ENCODE peak calls at places on chromosomes 2 and 18, in six cellular contexts. T is tibial artery; J is GM04504; S is HTR-8/SVneo; H is NCI-H1105; N is CD4-positive, alpha-beta T cell. Y is an unnamed sample.

GRCh38 chr2:203733683-203734082 is 27.2 kb downstream of the CD28 start:
- DNase-seq in N (no peak), T (no peak), H (no peak), J (no peak), S (no peak), Y (no peak)

GRCh38 chr2:108978709-108979111 is 10.3 kb downstream of the EDAR start:
- DNase-seq in N (no peak), J (no peak), S (no peak), H (no peak), T (no peak), Y (no peak)

GRCh38 chr18:69469444-69469919 is 68.8 kb downstream of the DOK6 start:
- DNase-seq in N (no peak), H (no peak), J (no peak), S (no peak), T (no peak), Y (peak)

GRCh38 chr2:163527381-163527780 is 208.4 kb downstream of the FIGN start:
- DNase-seq in J (no peak), S (no peak), T (no peak), N (no peak), H (no peak), Y (no peak)

GRCh38 chr2:241925821-241926441 is 56.4 kb downstream of the RTP5 start:
- DNase-seq in S (no peak), H (no peak), N (no peak), J (no peak), T (no peak), Y (no peak)

GRCh38 chr2:168780671-168781071 is 21.8 kb upstream of the NOSTRIN start:
- DNase-seq in S (no peak), H (no peak), J (no peak), T (no peak), N (no peak), Y (no peak)

GRCh38 chr2:126784636-126785035 is 114.1 kb upstream of the TEX51 start:
- DNase-seq in H (no peak), N (no peak), T (no peak), S (no peak), J (no peak), Y (no peak)

GRCh38 chr18:711330-711692 is 1.1 kb downstream of the ENOSF1 start:
- DNase-seq in J (no peak), T (no peak), S (no peak), H (no peak), N (no peak), Y (peak)

GRCh38 chr2:102401868-102402267 is 21.1 kb upstream of the IL18RAP start:
- DNase-seq in J (no peak), H (no peak), S (no peak), T (no peak), N (no peak), Y (no peak)

GRCh38 chr2:226658555-226658954 is 141.1 kb downstream of the IRS1 start:
- DNase-seq in T (no peak), H (no peak), S (no peak), N (no peak), J (no peak), Y (no peak)

GRCh38 chr2:231110551-231110950 is 14.3 kb downstream of the HTR2B start:
- DNase-seq in S (no peak), J (no peak), H (no peak), N (no peak), T (no peak), Y (no peak)

GRCh38 chr18:23650963-23651927 is 11.5 kb downstream of the ANKRD29 start:
- DNase-seq in H (no peak), T (no peak), N (no peak), J (peak), S (peak), Y (no peak)

GRCh38 chr2:95115418-95115817 is 6.2 kb downstream of the MRPS5 start:
- DNase-seq in N (peak), H (peak), S (peak), J (peak), T (peak), Y (peak)

GRCh38 chr2:47344890-47345583 is 57.9 kb upstream of the MSH2 start:
- DNase-seq in S (peak), N (no peak), J (no peak), T (peak), H (peak), Y (peak)

GRCh38 chr18:433297-433696 is 67.2 kb downstream of the COLEC12 start:
- DNase-seq in N (no peak), H (no peak), T (no peak), S (no peak), J (no peak), Y (no peak)

GRCh38 chr2:240739797-240740196 is 48.1 kb downstream of the AQP12A start:
- DNase-seq in H (no peak), J (no peak), S (no peak), N (no peak), T (no peak), Y (no peak)

GRCh38 chr2:220811952-220812570 is 760.0 kb downstream of the EPHA4 start:
- DNase-seq in T (no peak), N (no peak), S (peak), J (peak), H (no peak), Y (no peak)

GRCh38 chr2:28681216-28681981 is 70.2 kb upstream of the PPP1CB start:
- DNase-seq in S (peak), H (no peak), J (no peak), N (peak), T (no peak), Y (no peak)

GRCh38 chr18:55783921-55784320 is 195.9 kb upstream of the TCF4 start:
- DNase-seq in T (no peak), H (no peak), J (no peak), N (no peak), S (no peak), Y (no peak)

GRCh38 chr2:11398710-11399109 is 54.3 kb upstream of the ROCK2 start:
- DNase-seq in J (no peak), N (no peak), H (peak), T (no peak), S (no peak), Y (no peak)

GRCh38 chr2:133838642-133839370 is 270.5 kb upstream of the NCKAP5 start:
- DNase-seq in T (no peak), H (no peak), S (no peak), N (no peak), J (no peak), Y (no peak)

GRCh38 chr2:148569221-148569620 is 75.3 kb upstream of the EPC2 start:
- DNase-seq in S (no peak), J (no peak), N (no peak), H (no peak), T (no peak), Y (no peak)

GRCh38 chr2:145591109-145591809 is 1071.3 kb upstream of the ZEB2 start:
- DNase-seq in S (no peak), N (no peak), J (no peak), H (no peak), T (no peak), Y (no peak)

GRCh38 chr2:188303363-188304031 is 11.8 kb downstream of the GULP1 start:
- DNase-seq in S (peak), T (no peak), H (no peak), J (peak), N (no peak), Y (no peak)

GRCh38 chr2:201472411-201472810 is 20.9 kb downstream of the STRADB start:
- DNase-seq in H (no peak), N (no peak), T (no peak), J (no peak), S (no peak), Y (no peak)

GRCh38 chr2:50723549-50723948 is 308.4 kb downstream of the NRXN1 start:
- DNase-seq in J (no peak), N (no peak), H (no peak), T (no peak), S (no peak), Y (no peak)